ENCODE peak calls at places on chromosome 5, in six cellular contexts. Q is HuH-7.5; X is AML-193; S is stimulated activated CD8-positive, alpha-beta memory T cell treated with anti-CD3 and anti-CD28 coated beads, Interleukin-15, amount 100 ng/mL, for 1 hour; M is stimulated activated CD4-positive, alpha-beta T cell treated with anti-CD3 and anti-CD28 coated beads, Interleukin-4, amount 100 ng/mL, for 24 hours; G is renal cortical epithelial cell. T is an unnamed sample.

GRCh38 chr5:33272288-33272687 is 168.5 kb upstream of the TARS1 start:
- DNase-seq in G (peak), S (no peak), X (no peak), M (no peak), Q (no peak), T (no peak)

GRCh38 chr5:172530406-172530805 is 76.1 kb upstream of the SH3PXD2B start:
- DNase-seq in X (no peak), M (no peak), S (no peak), G (no peak), Q (no peak), T (no peak)

GRCh38 chr5:6446042-6446441 is 2.6 kb upstream of the UBE2QL1 start:
- DNase-seq in M (no peak), S (no peak), Q (no peak), G (no peak), X (no peak), T (no peak)

GRCh38 chr5:171984748-171985419 is 21.6 kb downstream of the FBXW11 start:
- DNase-seq in Q (no peak), M (peak), X (no peak), S (no peak), G (no peak), T (no peak)

GRCh38 chr5:171549259-171549658 is 129.8 kb downstream of the FGF18 start:
- DNase-seq in Q (no peak), S (no peak), X (no peak), M (no peak), G (no peak), T (no peak)

GRCh38 chr5:66169534-66169933 is 25.4 kb downstream of the SREK1 start:
- DNase-seq in Q (no peak), S (no peak), X (no peak), G (peak), M (no peak), T (no peak)

GRCh38 chr5:6291961-6292360 is 86.4 kb downstream of the MED10 start:
- DNase-seq in Q (no peak), S (no peak), X (no peak), M (peak), G (no peak), T (no peak)

GRCh38 chr5:148162038-148162437 is 6.3 kb upstream of the SPINK14 start:
- DNase-seq in X (no peak), S (no peak), Q (no peak), G (no peak), M (no peak), T (no peak)

GRCh38 chr5:6784481-6784880 is 71.2 kb downstream of the TENT4A start:
- DNase-seq in X (no peak), M (no peak), G (no peak), Q (no peak), S (no peak), T (no peak)

GRCh38 chr5:83471405-83472212 is at the start of gene VCAN:
- DNase-seq in X (no peak), G (peak), S (no peak), M (no peak), Q (peak), T (peak)

GRCh38 chr5:34898258-34898895 is 16.9 kb downstream of the RAD1 start:
- DNase-seq in Q (peak), X (peak), G (peak), S (peak), M (peak), T (peak)

GRCh38 chr5:143557061-143557818 is 153.8 kb upstream of the NR3C1 start:
- DNase-seq in M (no peak), Q (no peak), S (no peak), G (peak), X (no peak), T (no peak)

GRCh38 chr5:113212244-113212920 is 222.4 kb downstream of the TSSK1B start:
- DNase-seq in Q (no peak), X (no peak), S (no peak), M (no peak), G (peak), T (peak)

GRCh38 chr5:96565843-96566242 is 96.3 kb upstream of the CAST start:
- DNase-seq in Q (no peak), X (no peak), G (peak), S (no peak), M (peak), T (no peak)

GRCh38 chr5:137888875-137889759 is at the start of gene PKD2L2:
- DNase-seq in Q (no peak), M (peak), X (peak), G (peak), S (peak), T (peak)

GRCh38 chr5:1176473-1177391 is 24.7 kb upstream of the SLC6A19 start:
- DNase-seq in M (no peak), G (no peak), S (no peak), X (no peak), Q (no peak), T (peak)

GRCh38 chr5:124402144-124402581 is 344.3 kb downstream of the ZNF608 start:
- DNase-seq in Q (no peak), M (no peak), X (no peak), S (no peak), G (peak), T (no peak)

GRCh38 chr5:77181173-77181572 is 29.3 kb upstream of the PDE8B start:
- DNase-seq in G (no peak), Q (no peak), X (no peak), M (no peak), S (no peak), T (no peak)

GRCh38 chr5:157387683-157388093 is 72.3 kb upstream of the NIPAL4 start:
- DNase-seq in M (no peak), S (no peak), Q (no peak), G (peak), X (no peak), T (peak)

GRCh38 chr5:95664204-95664786 is 17.7 kb downstream of the RFESD start:
- DNase-seq in G (peak), S (no peak), M (peak), Q (no peak), X (peak), T (no peak)

GRCh38 chr5:56664025-56664424 is 151.3 kb upstream of the MAP3K1 start:
- DNase-seq in G (no peak), S (no peak), M (no peak), X (no peak), Q (no peak), T (no peak)

GRCh38 chr5:154215531-154215930 is 25.0 kb downstream of the GALNT10 start:
- DNase-seq in X (no peak), M (no peak), G (no peak), Q (no peak), S (no peak), T (no peak)

GRCh38 chr5:167710444-167711025 is 580.9 kb upstream of the WWC1 start:
- DNase-seq in X (no peak), S (no peak), G (peak), M (no peak), Q (no peak), T (no peak)

GRCh38 chr5:175895701-175896102 is 24.3 kb downstream of the CPLX2 start:
- DNase-seq in G (no peak), S (no peak), Q (no peak), X (peak), M (peak), T (no peak)

GRCh38 chr5:67576112-67576511 is 379.5 kb upstream of the CD180 start:
- DNase-seq in S (no peak), X (no peak), Q (no peak), G (peak), M (no peak), T (no peak)

GRCh38 chr5:17996002-17996401 is 361.7 kb downstream of the TAF11L14 start:
- DNase-seq in X (no peak), Q (no peak), G (no peak), S (no peak), M (no peak), T (no peak)

GRCh38 chr5:115838885-115839518 is 2.4 kb downstream of the ATG12 start:
- DNase-seq in S (no peak), G (peak), M (peak), X (peak), Q (no peak), T (no peak)

GRCh38 chr5:130136300-130136699 is 232.0 kb downstream of the CHSY3 start:
- DNase-seq in M (no peak), G (no peak), Q (no peak), X (no peak), S (no peak), T (no peak)

GRCh38 chr5:42951847-42952411 is 88.2 kb downstream of the ANXA2R start:
- DNase-seq in G (no peak), Q (peak), S (peak), X (no peak), M (peak), T (no peak)

GRCh38 chr5:163993126-163993525 is 487.7 kb downstream of the MAT2B start:
- DNase-seq in X (no peak), S (no peak), G (no peak), Q (no peak), M (no peak), T (no peak)

GRCh38 chr5:53871772-53872171 is 311.3 kb downstream of the NDUFS4 start:
- DNase-seq in G (no peak), S (no peak), X (peak), Q (no peak), M (no peak), T (no peak)

T was measured in dorsolateral prefrontal cortex.